ENCODE peak calls at places on chromosome 18, in seven cellular contexts. One of them, this sample, is unnamed. For H3K4me1, the result is how much of the 10 kb centered on the place peaks cover.

GRCh38 chr18:26621161-26622026 is 73.0 kb upstream of the KCTD1 start:
- DNase-seq in CD8-positive, alpha-beta T cell: no peak
- DNase-seq in HAP-1: peak
- DNase-seq in endodermal cell: peak
- DNase-seq in colonic mucosa: peak
- DNase-seq in heart right ventricle: peak
- DNase-seq in stomach: peak
- DNase-seq in this sample: peak

GRCh38 chr18:31103423-31103822 is 1.2 kb upstream of the DSC2 start:
- DNase-seq in CD8-positive, alpha-beta T cell: no peak
- DNase-seq in HAP-1: no peak
- DNase-seq in endodermal cell: no peak
- DNase-seq in colonic mucosa: no peak
- DNase-seq in heart right ventricle: no peak
- DNase-seq in stomach: no peak
- DNase-seq in this sample: no peak

GRCh38 chr18:34548973-34549294 is 161.2 kb upstream of the DTNA start:
- DNase-seq in CD8-positive, alpha-beta T cell: no peak
- DNase-seq in HAP-1: no peak
- DNase-seq in endodermal cell: peak
- DNase-seq in colonic mucosa: no peak
- DNase-seq in heart right ventricle: no peak
- DNase-seq in stomach: no peak
- DNase-seq in this sample: no peak

GRCh38 chr18:7122376-7122775 is 4.8 kb upstream of the LAMA1 start:
- DNase-seq in CD8-positive, alpha-beta T cell: no peak
- DNase-seq in HAP-1: no peak
- DNase-seq in endodermal cell: no peak
- DNase-seq in colonic mucosa: no peak
- DNase-seq in heart right ventricle: no peak
- DNase-seq in stomach: no peak
- DNase-seq in this sample: no peak

GRCh38 chr18:67730884-67731283 is 214.4 kb upstream of the DSEL start:
- DNase-seq in CD8-positive, alpha-beta T cell: no peak
- DNase-seq in HAP-1: no peak
- DNase-seq in endodermal cell: no peak
- DNase-seq in colonic mucosa: no peak
- DNase-seq in heart right ventricle: no peak
- DNase-seq in stomach: no peak
- DNase-seq in this sample: no peak

GRCh38 chr18:62992877-62993365 is 277.6 kb downstream of the PHLPP1 start:
- DNase-seq in CD8-positive, alpha-beta T cell: no peak
- DNase-seq in HAP-1: no peak
- DNase-seq in endodermal cell: no peak
- DNase-seq in colonic mucosa: no peak
- DNase-seq in heart right ventricle: no peak
- DNase-seq in stomach: no peak
- DNase-seq in this sample: no peak

GRCh38 chr18:49731860-49732311 is 81.4 kb downstream of the ACAA2 start:
- DNase-seq in CD8-positive, alpha-beta T cell: no peak
- DNase-seq in HAP-1: no peak
- DNase-seq in endodermal cell: peak
- DNase-seq in colonic mucosa: no peak
- DNase-seq in heart right ventricle: no peak
- DNase-seq in stomach: no peak
- DNase-seq in this sample: no peak

GRCh38 chr18:56238576-56238975 is 399.8 kb downstream of the TXNL1 start:
- DNase-seq in CD8-positive, alpha-beta T cell: no peak
- DNase-seq in HAP-1: no peak
- DNase-seq in endodermal cell: no peak
- DNase-seq in colonic mucosa: no peak
- DNase-seq in heart right ventricle: no peak
- DNase-seq in stomach: no peak
- DNase-seq in this sample: no peak

GRCh38 chr18:70181015-70181414 is 24.5 kb downstream of the RTTN start:
- DNase-seq in CD8-positive, alpha-beta T cell: no peak
- DNase-seq in HAP-1: no peak
- DNase-seq in endodermal cell: no peak
- DNase-seq in colonic mucosa: no peak
- DNase-seq in heart right ventricle: no peak
- DNase-seq in stomach: no peak
- DNase-seq in this sample: no peak

GRCh38 chr18:36460324-36460850 is 162.9 kb downstream of the FHOD3 start:
- DNase-seq in CD8-positive, alpha-beta T cell: no peak
- DNase-seq in HAP-1: no peak
- DNase-seq in endodermal cell: no peak
- DNase-seq in colonic mucosa: no peak
- DNase-seq in heart right ventricle: no peak
- DNase-seq in stomach: no peak
- DNase-seq in this sample: no peak

GRCh38 chr18:30481871-30482270 is 560.7 kb downstream of the DSC3 start:
- DNase-seq in CD8-positive, alpha-beta T cell: no peak
- DNase-seq in HAP-1: no peak
- DNase-seq in endodermal cell: peak
- DNase-seq in colonic mucosa: no peak
- DNase-seq in heart right ventricle: no peak
- DNase-seq in stomach: no peak
- DNase-seq in this sample: peak

GRCh38 chr18:46071894-46072867 is at the start of gene PSTPIP2:
- DNase-seq in CD8-positive, alpha-beta T cell: peak
- DNase-seq in HAP-1: peak
- DNase-seq in endodermal cell: peak
- DNase-seq in colonic mucosa: peak
- DNase-seq in heart right ventricle: peak
- DNase-seq in stomach: peak
- DNase-seq in this sample: peak

GRCh38 chr18:24016643-24017042 is 2.1 kb downstream of the TTC39C start:
- DNase-seq in CD8-positive, alpha-beta T cell: no peak
- DNase-seq in HAP-1: peak
- DNase-seq in endodermal cell: no peak
- DNase-seq in colonic mucosa: no peak
- DNase-seq in heart right ventricle: no peak
- DNase-seq in stomach: no peak
- DNase-seq in this sample: no peak

GRCh38 chr18:8163287-8163959 is 445.8 kb upstream of the RAB12 start:
- DNase-seq in CD8-positive, alpha-beta T cell: no peak
- DNase-seq in HAP-1: no peak
- DNase-seq in endodermal cell: no peak
- DNase-seq in colonic mucosa: no peak
- DNase-seq in heart right ventricle: no peak
- DNase-seq in stomach: no peak
- DNase-seq in this sample: no peak

GRCh38 chr18:50203801-50204604 is 9.1 kb upstream of the MYO5B start:
- DNase-seq in CD8-positive, alpha-beta T cell: no peak
- DNase-seq in HAP-1: peak
- DNase-seq in endodermal cell: peak
- DNase-seq in colonic mucosa: peak
- DNase-seq in heart right ventricle: peak
- DNase-seq in stomach: peak
- DNase-seq in this sample: no peak

GRCh38 chr18:36321636-36322407 is 24.3 kb downstream of the FHOD3 start:
- DNase-seq in CD8-positive, alpha-beta T cell: no peak
- DNase-seq in HAP-1: no peak
- DNase-seq in endodermal cell: peak
- DNase-seq in colonic mucosa: no peak
- DNase-seq in heart right ventricle: no peak
- DNase-seq in stomach: no peak
- DNase-seq in this sample: no peak

DNA sequence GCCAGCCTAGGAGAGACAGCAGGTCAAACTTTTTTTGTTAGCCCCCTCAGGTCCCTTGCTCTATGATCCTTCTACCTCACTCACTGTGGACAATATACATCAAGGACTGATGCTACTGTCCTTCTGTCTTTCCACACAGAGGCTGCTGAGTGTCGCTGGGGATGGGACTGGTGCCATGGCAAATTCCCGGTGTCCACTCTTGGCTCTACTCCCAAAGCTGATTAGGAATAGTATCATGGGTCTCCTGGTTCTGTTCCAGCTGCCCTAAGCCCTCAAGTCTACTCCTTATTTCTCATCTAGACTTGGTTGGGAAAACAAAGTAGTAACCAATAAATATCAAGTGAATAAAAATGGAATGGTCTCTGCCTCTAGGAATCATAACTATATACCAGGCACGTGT is 441.3 kb downstream of the TGIF1 start:
- DNase-seq in CD8-positive, alpha-beta T cell: no peak
- DNase-seq in HAP-1: no peak
- DNase-seq in endodermal cell: no peak
- DNase-seq in colonic mucosa: no peak
- DNase-seq in heart right ventricle: no peak
- DNase-seq in stomach: no peak
- DNase-seq in this sample: no peak
- H3K4me1 ChIP-seq in CD8-positive, alpha-beta T cell: under half
- H3K4me1 ChIP-seq in HAP-1: under half
- H3K4me1 ChIP-seq in endodermal cell: under half
- H3K4me1 ChIP-seq in colonic mucosa: under half
- H3K4me1 ChIP-seq in heart right ventricle: under half
- H3K4me1 ChIP-seq in stomach: under half
- H3K4me1 ChIP-seq in this sample: under half

DNA sequence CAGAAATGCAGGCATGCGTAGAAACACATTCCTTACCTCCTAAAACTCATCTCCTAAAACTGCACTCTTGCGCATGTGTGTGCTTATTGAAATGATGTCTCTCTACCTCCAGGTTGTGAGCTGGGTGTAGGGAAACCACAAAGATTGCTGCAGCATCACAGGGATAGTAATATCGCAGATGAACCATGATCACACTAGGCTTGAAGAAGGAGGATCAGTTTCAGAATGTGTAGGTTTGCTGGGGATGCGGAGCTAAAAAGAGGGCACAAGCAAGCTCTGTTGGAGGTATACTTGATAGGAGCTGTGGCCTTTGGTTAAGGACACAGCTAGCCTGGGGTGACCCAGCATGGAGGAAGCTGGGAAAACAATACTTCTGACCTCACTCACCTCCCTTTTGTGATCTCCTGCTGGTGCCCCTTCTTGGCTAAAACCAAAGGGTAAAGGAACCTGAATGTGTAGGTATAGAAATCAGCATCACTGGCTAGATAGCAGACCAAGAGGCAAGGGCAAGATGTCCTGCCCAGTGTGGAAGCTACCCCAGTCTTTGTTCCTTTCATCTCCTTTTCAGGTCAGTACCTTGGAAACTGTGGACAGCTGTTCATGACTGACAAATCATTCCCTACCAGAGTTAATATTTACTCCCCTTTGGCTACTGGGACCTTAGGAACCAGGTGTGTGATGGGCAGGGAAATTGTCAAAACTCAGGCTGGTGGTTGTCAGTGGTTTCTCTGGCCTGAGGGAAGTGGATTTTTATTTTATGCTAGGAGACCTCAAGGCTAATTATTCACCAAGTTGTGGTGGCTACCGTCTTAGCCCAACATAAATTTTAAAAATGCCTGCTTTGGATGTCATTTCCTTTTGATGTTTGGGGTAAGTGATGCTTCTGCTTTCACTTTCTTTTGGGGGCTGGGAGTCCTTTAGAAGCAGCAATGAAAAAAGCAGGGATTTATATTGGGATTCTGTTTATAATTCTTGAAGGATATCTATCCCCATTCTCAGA is 119.0 kb downstream of the SETBP1 start:
- DNase-seq in CD8-positive, alpha-beta T cell: no peak
- DNase-seq in HAP-1: no peak
- DNase-seq in endodermal cell: peak
- DNase-seq in colonic mucosa: no peak
- DNase-seq in heart right ventricle: no peak
- DNase-seq in stomach: no peak
- DNase-seq in this sample: no peak
- H3K4me1 ChIP-seq in CD8-positive, alpha-beta T cell: under half
- H3K4me1 ChIP-seq in HAP-1: under half
- H3K4me1 ChIP-seq in endodermal cell: under half
- H3K4me1 ChIP-seq in colonic mucosa: under half
- H3K4me1 ChIP-seq in heart right ventricle: under half
- H3K4me1 ChIP-seq in stomach: half or more
- H3K4me1 ChIP-seq in this sample: under half

GRCh38 chr18:74698881-74699280 is 101.2 kb downstream of the ZNF407 start:
- DNase-seq in CD8-positive, alpha-beta T cell: no peak
- DNase-seq in HAP-1: no peak
- DNase-seq in endodermal cell: no peak
- DNase-seq in colonic mucosa: no peak
- DNase-seq in heart right ventricle: no peak
- DNase-seq in stomach: no peak
- DNase-seq in this sample: no peak

GRCh38 chr18:74695170-74695569 is 97.5 kb downstream of the ZNF407 start:
- DNase-seq in CD8-positive, alpha-beta T cell: no peak
- DNase-seq in HAP-1: no peak
- DNase-seq in endodermal cell: no peak
- DNase-seq in colonic mucosa: no peak
- DNase-seq in heart right ventricle: no peak
- DNase-seq in stomach: no peak
- DNase-seq in this sample: no peak

GRCh38 chr18:74692367-74693013 is 94.8 kb downstream of the ZNF407 start:
- DNase-seq in CD8-positive, alpha-beta T cell: no peak
- DNase-seq in HAP-1: no peak
- DNase-seq in endodermal cell: no peak
- DNase-seq in colonic mucosa: no peak
- DNase-seq in heart right ventricle: no peak
- DNase-seq in stomach: no peak
- DNase-seq in this sample: no peak

GRCh38 chr18:74699455-74699854 is 101.8 kb downstream of the ZNF407 start:
- DNase-seq in CD8-positive, alpha-beta T cell: no peak
- DNase-seq in HAP-1: no peak
- DNase-seq in endodermal cell: no peak
- DNase-seq in colonic mucosa: no peak
- DNase-seq in heart right ventricle: no peak
- DNase-seq in stomach: no peak
- DNase-seq in this sample: no peak

DNA sequence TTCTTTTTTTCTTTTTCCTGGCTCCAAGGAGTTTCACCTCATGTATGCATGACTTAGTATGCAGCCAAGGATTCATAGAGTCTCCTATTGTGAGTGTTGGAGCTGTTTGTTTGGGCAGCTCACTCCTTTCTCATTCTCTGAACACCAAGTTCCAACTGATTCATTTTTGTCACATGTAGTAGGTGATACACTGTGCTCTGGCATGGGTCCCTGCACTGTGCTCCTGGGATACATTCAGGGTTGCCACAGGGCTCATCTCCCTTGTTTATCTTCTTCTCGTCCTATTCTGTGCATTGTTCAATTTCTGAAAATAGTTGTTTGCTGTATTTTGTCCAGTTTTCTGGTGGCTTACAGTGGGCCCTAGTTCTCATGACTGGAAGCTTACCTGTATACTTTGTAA is 96.8 kb downstream of the ZNF407 start:
- DNase-seq in CD8-positive, alpha-beta T cell: no peak
- DNase-seq in HAP-1: no peak
- DNase-seq in endodermal cell: no peak
- DNase-seq in colonic mucosa: no peak
- DNase-seq in heart right ventricle: no peak
- DNase-seq in stomach: no peak
- DNase-seq in this sample: no peak
- H3K4me1 ChIP-seq in CD8-positive, alpha-beta T cell: under half
- H3K4me1 ChIP-seq in HAP-1: under half
- H3K4me1 ChIP-seq in endodermal cell: under half
- H3K4me1 ChIP-seq in colonic mucosa: under half
- H3K4me1 ChIP-seq in heart right ventricle: under half
- H3K4me1 ChIP-seq in stomach: under half
- H3K4me1 ChIP-seq in this sample: under half

DNA sequence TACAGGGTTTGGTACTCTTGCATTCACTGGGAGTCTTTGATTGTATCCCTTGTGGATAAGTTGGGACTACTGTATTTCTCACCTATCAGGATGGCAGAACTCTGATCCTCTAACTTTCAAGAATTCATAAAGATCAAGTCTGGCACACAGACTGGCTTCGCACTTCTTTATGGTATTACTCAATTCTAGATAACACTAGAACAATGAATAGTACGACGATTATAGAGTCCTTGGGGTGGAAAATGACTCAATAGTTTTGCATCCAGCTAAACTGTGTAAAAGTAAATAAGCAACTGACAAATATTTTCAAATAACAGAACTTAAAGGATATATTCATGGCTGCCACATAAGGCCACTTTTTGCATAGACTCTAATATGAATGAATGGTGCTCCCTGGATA is 103.4 kb upstream of the MEX3C start:
- DNase-seq in CD8-positive, alpha-beta T cell: no peak
- DNase-seq in HAP-1: no peak
- DNase-seq in endodermal cell: no peak
- DNase-seq in colonic mucosa: no peak
- DNase-seq in heart right ventricle: no peak
- DNase-seq in stomach: no peak
- DNase-seq in this sample: no peak
- H3K4me1 ChIP-seq in CD8-positive, alpha-beta T cell: under half
- H3K4me1 ChIP-seq in HAP-1: under half
- H3K4me1 ChIP-seq in endodermal cell: under half
- H3K4me1 ChIP-seq in colonic mucosa: under half
- H3K4me1 ChIP-seq in heart right ventricle: under half
- H3K4me1 ChIP-seq in stomach: under half
- H3K4me1 ChIP-seq in this sample: under half

This sample was measured in iPS DF 6.9.